ENCODE peak calls at places on chromosomes 4 and X, in six cellular contexts. V is CD8-positive, alpha-beta memory T cell; E is GF-D8; D is HFF-Myc; B is iris pigment epithelial cell; K is A172. Z is an unnamed sample.
A peak's percentile ranks its signal among the peaks of the same experiment; 100 is the strongest.

GRCh38 chrX:153773218-153773611 is 7.6 kb upstream of the SRPK3 start:
- DNase-seq in K (no peak), V (peak; percentile 39), B (no peak), D (no peak), E (no peak), Z (no peak)

GRCh38 chrX:132858018-132858417 is 100.4 kb downstream of the HS6ST2 start:
- DNase-seq in K (no peak), B (peak; percentile 86), V (no peak), D (no peak), E (no peak), Z (no peak)

GRCh38 chrX:26590849-26591248 is 374.9 kb downstream of the MAGEB5 start:
- DNase-seq in D (no peak), V (no peak), K (no peak), E (no peak), B (no peak), Z (no peak)

GRCh38 chr4:37243061-37243460 is 1.5 kb upstream of the NWD2 start:
- DNase-seq in D (no peak), B (no peak), V (no peak), E (no peak), K (no peak), Z (no peak)

GRCh38 chr4:151157543-151157942 is 58.1 kb downstream of the RPS3A start:
- DNase-seq in E (no peak), B (no peak), K (no peak), V (no peak), D (no peak), Z (no peak)

GRCh38 chrX:23784487-23785301 is 1.7 kb downstream of the SAT1 start:
- DNase-seq in D (no peak), V (no peak), K (peak; percentile 62), E (peak; percentile 67), B (peak; percentile 83), Z (no peak)

GRCh38 chr4:7189475-7190277 is 2.7 kb upstream of the SORCS2 start:
- DNase-seq in B (no peak), E (no peak), D (no peak), V (no peak), K (no peak), Z (no peak)

GRCh38 chrX:25810202-25810601 is 327.9 kb upstream of the MAGEB18 start:
- DNase-seq in D (no peak), E (no peak), B (peak; percentile 73), K (peak; percentile 89), V (no peak), Z (no peak)

GRCh38 chrX:16466640-16467432 is 183.1 kb upstream of the S100G start:
- DNase-seq in E (no peak), K (peak; percentile 84), V (no peak), B (peak; percentile 65), D (no peak), Z (no peak)

GRCh38 chr4:7582313-7583096 is 147.8 kb upstream of the PSAPL1 start:
- DNase-seq in B (no peak), E (no peak), D (no peak), K (no peak), V (no peak), Z (no peak)

GRCh38 chr4:8702516-8703400 is 110.2 kb downstream of the CPZ start:
- DNase-seq in E (no peak), K (no peak), D (no peak), V (no peak), B (no peak), Z (no peak)

GRCh38 chr4:3470244-3471097 is 7.4 kb downstream of the DOK7 start:
- DNase-seq in K (no peak), D (peak; percentile 19), B (peak; percentile 58), E (no peak), V (no peak), Z (no peak)

GRCh38 chr4:97761760-97762512 is 381.3 kb downstream of the STPG2 start:
- DNase-seq in B (no peak), V (no peak), K (no peak), E (no peak), D (no peak), Z (no peak)

GRCh38 chr4:78779280-78779679 is 3.1 kb downstream of the BMP2K start:
- DNase-seq in E (no peak), K (no peak), V (no peak), B (peak; percentile 82), D (no peak), Z (no peak)

GRCh38 chr4:122842984-122843531 is 16.4 kb downstream of the FGF2 start:
- DNase-seq in K (no peak), D (no peak), E (no peak), B (no peak), V (no peak), Z (no peak)

Z was measured in esophagus muscularis mucosa.